ENCODE peak calls at places on chromosomes 5 and 9, in ten cellular contexts. I is heart left ventricle, F is astrocyte of the spinal cord, R is ovary, N is fibroblast of pulmonary artery, Y is upper lobe of right lung, M is lower lobe of right lung, W is IMR-90, H is left lung, K is A673. E is an unnamed sample.

GRCh38 chr5:76556511-76557221 is 66.5 kb downstream of the F2RL2 start:
- DNase-seq in W (no peak), F (no peak), M (no peak), R (no peak), Y (no peak), I (no peak), K (no peak), N (no peak), H (no peak), E (no peak)

GRCh38 chr9:113542741-113543140 is 79.2 kb downstream of the RGS3 start:
- DNase-seq in R (peak; percentile 22), K (no peak), M (no peak), F (no peak), Y (no peak), I (no peak), N (no peak), W (no peak), H (no peak), E (no peak)

GRCh38 chr9:129177443-129177790 is 644 bp downstream of the IER5L start:
- DNase-seq in I (no peak), W (no peak), K (peak; percentile 63), F (no peak), N (no peak), M (no peak), R (no peak), Y (no peak), H (no peak), E (no peak)

GRCh38 chr9:130289711-130290241 is 24.2 kb downstream of the HMCN2 start:
- DNase-seq in N (no peak), F (no peak), H (no peak), W (no peak), Y (no peak), K (no peak), I (peak; percentile 55), R (peak; percentile 11), M (no peak), E (no peak)

GRCh38 chr9:91089405-91090131 is 272.1 kb downstream of the AUH start:
- DNase-seq in Y (no peak), N (peak; percentile 77), H (no peak), F (peak; percentile 66), I (no peak), M (no peak), W (peak; percentile 73), R (no peak), K (peak; percentile 5), E (peak; percentile 71)

GRCh38 chr9:137647096-137647709 is 28.4 kb downstream of the EHMT1 start:
- DNase-seq in N (no peak), I (no peak), F (no peak), R (peak; percentile 13), K (no peak), Y (peak; percentile 38), M (no peak), W (no peak), H (no peak), E (no peak)

GRCh38 chr5:113187879-113188278 is 211.3 kb downstream of the DCP2 start:
- DNase-seq in Y (no peak), H (no peak), R (no peak), M (no peak), I (no peak), W (no peak), N (no peak), F (no peak), K (no peak), E (no peak)

GRCh38 chr9:37582548-37583157 is 6.5 kb upstream of the FBXO10 start:
- DNase-seq in F (peak; percentile 78), I (no peak), N (peak; percentile 88), K (peak; percentile 73), W (peak; percentile 86), R (no peak), M (no peak), H (no peak), Y (no peak), E (peak; percentile 76)

GRCh38 chr9:97313243-97313642 is 5.8 kb downstream of the CCDC180 start:
- DNase-seq in Y (peak; percentile 64), I (no peak), N (no peak), H (no peak), R (no peak), F (no peak), K (no peak), W (no peak), M (no peak), E (no peak)

GRCh38 chr9:19493174-19493811 is 84.5 kb downstream of the ACER2 start:
- DNase-seq in W (peak; percentile 78), I (peak; percentile 86), M (peak; percentile 51), F (peak; percentile 61), Y (no peak), R (peak; percentile 69), K (peak; percentile 44), H (peak; percentile 79), N (peak; percentile 92), E (peak; percentile 64)

GRCh38 chr9:126028746-126029145 is 281.6 kb downstream of the PBX3 start:
- DNase-seq in K (no peak), W (no peak), F (no peak), Y (no peak), H (no peak), N (no peak), M (no peak), I (no peak), R (no peak), E (no peak)

GRCh38 chr9:136058801-136059302 is 36.2 kb downstream of the NACC2 start:
- DNase-seq in N (no peak), M (no peak), K (no peak), Y (peak; percentile 60), F (no peak), W (no peak), R (no peak), H (peak; percentile 65), I (peak; percentile 51), E (no peak)

GRCh38 chr5:135979510-135979909 is 24.7 kb upstream of the LECT2 start:
- DNase-seq in H (no peak), N (peak; percentile 83), I (no peak), Y (no peak), K (no peak), R (no peak), M (no peak), F (peak; percentile 88), W (peak; percentile 93), E (peak; percentile 92)

GRCh38 chr9:76810377-76810957 is 46.2 kb downstream of the PCA3 start:
- DNase-seq in M (no peak), W (peak; percentile 72), N (peak; percentile 84), Y (no peak), H (no peak), K (peak; percentile 52), I (no peak), R (no peak), F (peak; percentile 69), E (peak; percentile 70)

GRCh38 chr5:27963050-27963783 is 924.8 kb upstream of the CDH9 start:
- DNase-seq in N (no peak), R (no peak), I (no peak), K (no peak), H (no peak), W (no peak), M (no peak), F (no peak), Y (no peak), E (no peak)

GRCh38 chr9:80605129-80605528 is 1033.4 kb downstream of the TLE4 start:
- DNase-seq in R (no peak), I (no peak), H (no peak), N (peak; percentile 71), Y (no peak), K (peak; percentile 44), M (no peak), W (peak; percentile 66), F (peak; percentile 60), E (peak; percentile 31)

GRCh38 chr5:61450880-61451279 is 118.8 kb downstream of the ZSWIM6 start:
- DNase-seq in H (no peak), N (peak; percentile 63), K (peak; percentile 66), M (no peak), I (no peak), R (no peak), Y (no peak), F (peak; percentile 80), W (peak; percentile 51), E (peak; percentile 87)

GRCh38 chr5:15914603-15915002 is 265.0 kb downstream of the MARCHF11 start:
- DNase-seq in W (peak; percentile 25), H (no peak), R (no peak), M (no peak), I (no peak), Y (no peak), K (no peak), F (no peak), N (peak; percentile 14), E (peak; percentile 63)
- H3K4me3 ChIP-seq in W (no peak overlapping the region), H (no peak overlapping the region), R (peak overlapping the region; percentile 23), M (peak overlapping the region; percentile 35), I (peak overlapping the region; percentile 19), Y (peak overlapping the region; percentile 35), K (no peak overlapping the region), F (no peak overlapping the region), N (peak overlapping the region; percentile 9), E (peak overlapping the region; percentile 44)

GRCh38 chr9:131838581-131839280 is 98.9 kb upstream of the RAPGEF1 start:
- DNase-seq in K (no peak), F (no peak), M (no peak), R (no peak), Y (no peak), I (peak; percentile 48), H (no peak), W (no peak), N (no peak), E (no peak)
- TF ChIP-seq CTCF in K (no peak), F (no peak), M (no peak), R (no peak), Y (no peak), I (no peak), H (no peak), W (no peak), N (no peak), E (no peak)

DNA sequence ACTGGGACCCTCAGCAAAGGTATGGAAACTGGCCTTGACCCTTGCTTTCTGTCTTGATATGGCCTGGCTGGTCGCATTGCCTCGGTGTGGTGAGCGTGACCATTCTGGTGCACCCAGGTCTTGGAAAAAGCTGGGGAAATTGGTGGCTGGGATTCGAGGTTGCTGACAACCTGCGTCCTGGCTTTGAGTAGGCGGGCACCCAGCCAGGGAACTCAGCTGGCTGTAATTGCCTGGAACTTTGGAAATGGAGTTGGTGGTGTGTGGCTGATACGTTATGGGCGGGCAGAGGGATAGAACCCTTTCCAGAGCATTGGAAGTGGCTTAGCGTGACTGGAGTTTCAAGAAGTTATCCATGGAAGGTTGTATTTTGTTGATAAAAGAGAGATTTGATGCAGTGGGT is 35.2 kb downstream of the KCNMB1 start:
- DNase-seq in M (no peak), I (no peak), Y (no peak), W (no peak), K (peak; percentile 69), N (no peak), H (no peak), F (no peak), R (peak; percentile 62), E (no peak)
- H3K4me3 ChIP-seq in M (peak overlapping the region; percentile 20), I (no peak overlapping the region), Y (no peak overlapping the region), W (no peak overlapping the region), K (peak overlapping the region; percentile 48), N (no peak overlapping the region), H (no peak overlapping the region), F (no peak overlapping the region), R (no peak overlapping the region), E (no peak overlapping the region)

DNA sequence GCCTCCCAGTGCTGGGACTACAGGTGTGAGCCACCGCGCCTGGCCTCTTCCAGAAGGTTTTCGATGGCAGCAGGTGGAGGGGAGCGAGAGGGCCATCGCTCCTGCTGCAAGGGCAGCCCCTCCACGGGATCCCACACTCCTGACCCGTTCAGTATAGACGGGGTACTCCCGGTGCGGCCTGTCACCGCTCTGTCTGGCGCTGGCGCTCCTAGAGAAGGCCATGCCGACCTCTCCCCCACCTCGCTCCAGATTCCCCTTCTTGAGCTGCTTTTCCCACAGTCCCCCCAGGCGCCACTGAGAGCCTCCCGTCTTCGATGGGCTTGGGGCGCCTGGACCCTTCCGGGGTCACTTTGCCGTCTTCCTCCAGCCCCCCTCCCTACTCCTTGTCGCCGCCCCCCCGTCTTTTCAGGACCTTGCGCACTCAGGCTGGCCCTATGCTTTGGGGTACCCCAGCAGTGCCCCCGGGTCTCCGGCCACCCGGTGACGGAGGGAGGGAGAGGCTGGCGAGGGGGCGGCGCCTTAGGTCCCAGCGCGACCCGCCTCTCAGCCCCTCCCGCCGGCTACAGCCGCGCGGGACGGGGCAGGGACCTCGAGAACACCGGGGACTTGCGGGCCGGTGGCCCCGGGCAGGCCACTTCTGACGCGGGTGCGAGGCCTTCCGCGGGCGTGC is 4.2 kb upstream of the SQSTM1 start:
- DNase-seq in F (no peak), R (peak; percentile 64), K (no peak), N (no peak), I (peak; percentile 61), H (peak; percentile 70), M (peak; percentile 52), Y (peak; percentile 59), W (no peak), E (no peak)
- TF ChIP-seq CTCF in F (no peak), R (no peak), K (no peak), N (no peak), I (no peak), H (no peak), M (no peak), Y (no peak), W (no peak), E (no peak)